ENCODE peak calls at places on chromosomes 11 and 22, in seven cellular contexts. One of them, this sample, is unnamed.

GRCh38 chr11:86941077-86941870 is 13.9 kb downstream of the FZD4 start:
- DNase-seq in tibial nerve: no peak
- DNase-seq in GM13977: no peak
- DNase-seq in cardiac muscle cell: no peak
- DNase-seq in mammary epithelial cell: no peak
- DNase-seq in activated B cell treated with CpG ODN at 0.5 μM for 24 hours: no peak
- DNase-seq in bronchial epithelial cell: no peak
- DNase-seq in this sample: no peak

GRCh38 chr22:38865201-38866023 is 6.6 kb downstream of the CBX6 start:
- DNase-seq in mammary epithelial cell: no peak
- DNase-seq in cardiac muscle cell: no peak
- DNase-seq in GM13977: no peak
- DNase-seq in bronchial epithelial cell: no peak
- DNase-seq in activated B cell treated with CpG ODN at 0.5 μM for 24 hours: peak
- DNase-seq in tibial nerve: no peak
- DNase-seq in this sample: peak

GRCh38 chr11:119829407-119829806 is 100.4 kb upstream of the NECTIN1 start:
- DNase-seq in tibial nerve: no peak
- DNase-seq in activated B cell treated with CpG ODN at 0.5 μM for 24 hours: no peak
- DNase-seq in cardiac muscle cell: peak
- DNase-seq in bronchial epithelial cell: no peak
- DNase-seq in GM13977: no peak
- DNase-seq in mammary epithelial cell: no peak
- DNase-seq in this sample: no peak

GRCh38 chr22:22916215-22916951 is 28.8 kb downstream of the IGLL5 start:
- DNase-seq in GM13977: no peak
- DNase-seq in bronchial epithelial cell: no peak
- DNase-seq in tibial nerve: no peak
- DNase-seq in mammary epithelial cell: no peak
- DNase-seq in activated B cell treated with CpG ODN at 0.5 μM for 24 hours: no peak
- DNase-seq in cardiac muscle cell: no peak
- DNase-seq in this sample: no peak

GRCh38 chr11:12478743-12479142 is 101.4 kb downstream of the PARVA start:
- DNase-seq in bronchial epithelial cell: peak
- DNase-seq in activated B cell treated with CpG ODN at 0.5 μM for 24 hours: no peak
- DNase-seq in mammary epithelial cell: peak
- DNase-seq in cardiac muscle cell: peak
- DNase-seq in GM13977: no peak
- DNase-seq in tibial nerve: no peak
- DNase-seq in this sample: no peak

GRCh38 chr11:36034572-36035331 is 90.9 kb downstream of the LDLRAD3 start:
- DNase-seq in cardiac muscle cell: peak
- DNase-seq in GM13977: no peak
- DNase-seq in activated B cell treated with CpG ODN at 0.5 μM for 24 hours: no peak
- DNase-seq in mammary epithelial cell: peak
- DNase-seq in tibial nerve: no peak
- DNase-seq in bronchial epithelial cell: peak
- DNase-seq in this sample: no peak

GRCh38 chr22:49253656-49254055 is 574.0 kb downstream of the BRD1 start:
- DNase-seq in GM13977: no peak
- DNase-seq in mammary epithelial cell: no peak
- DNase-seq in cardiac muscle cell: no peak
- DNase-seq in activated B cell treated with CpG ODN at 0.5 μM for 24 hours: no peak
- DNase-seq in tibial nerve: no peak
- DNase-seq in bronchial epithelial cell: no peak
- DNase-seq in this sample: no peak

GRCh38 chr22:27094633-27095308 is 437.4 kb downstream of the MIAT start:
- DNase-seq in tibial nerve: no peak
- DNase-seq in cardiac muscle cell: peak
- DNase-seq in GM13977: no peak
- DNase-seq in activated B cell treated with CpG ODN at 0.5 μM for 24 hours: no peak
- DNase-seq in bronchial epithelial cell: no peak
- DNase-seq in mammary epithelial cell: no peak
- DNase-seq in this sample: no peak

GRCh38 chr11:70730411-70730810 is 332.1 kb downstream of the CTTN start:
- DNase-seq in tibial nerve: no peak
- DNase-seq in cardiac muscle cell: no peak
- DNase-seq in mammary epithelial cell: no peak
- DNase-seq in GM13977: no peak
- DNase-seq in bronchial epithelial cell: no peak
- DNase-seq in activated B cell treated with CpG ODN at 0.5 μM for 24 hours: no peak
- DNase-seq in this sample: peak

GRCh38 chr22:44096736-44097135 is 72.6 kb downstream of the PARVB start:
- DNase-seq in mammary epithelial cell: no peak
- DNase-seq in cardiac muscle cell: no peak
- DNase-seq in GM13977: no peak
- DNase-seq in bronchial epithelial cell: no peak
- DNase-seq in activated B cell treated with CpG ODN at 0.5 μM for 24 hours: no peak
- DNase-seq in tibial nerve: no peak
- DNase-seq in this sample: no peak

GRCh38 chr11:17593466-17594245 is 46.6 kb downstream of the OTOG start:
- DNase-seq in activated B cell treated with CpG ODN at 0.5 μM for 24 hours: no peak
- DNase-seq in cardiac muscle cell: no peak
- DNase-seq in GM13977: no peak
- DNase-seq in mammary epithelial cell: no peak
- DNase-seq in tibial nerve: no peak
- DNase-seq in bronchial epithelial cell: no peak
- DNase-seq in this sample: peak

GRCh38 chr22:30891443-30891755 is 77.2 kb downstream of the MORC2 start:
- DNase-seq in cardiac muscle cell: no peak
- DNase-seq in bronchial epithelial cell: no peak
- DNase-seq in GM13977: no peak
- DNase-seq in mammary epithelial cell: no peak
- DNase-seq in tibial nerve: no peak
- DNase-seq in activated B cell treated with CpG ODN at 0.5 μM for 24 hours: no peak
- DNase-seq in this sample: no peak

GRCh38 chr11:70502677-70503076 is 104.3 kb downstream of the CTTN start:
- DNase-seq in cardiac muscle cell: no peak
- DNase-seq in bronchial epithelial cell: no peak
- DNase-seq in activated B cell treated with CpG ODN at 0.5 μM for 24 hours: no peak
- DNase-seq in tibial nerve: no peak
- DNase-seq in GM13977: no peak
- DNase-seq in mammary epithelial cell: no peak
- DNase-seq in this sample: no peak

GRCh38 chr11:84648413-84648812 is 978.7 kb downstream of the DLG2 start:
- DNase-seq in tibial nerve: no peak
- DNase-seq in GM13977: no peak
- DNase-seq in activated B cell treated with CpG ODN at 0.5 μM for 24 hours: no peak
- DNase-seq in mammary epithelial cell: no peak
- DNase-seq in cardiac muscle cell: no peak
- DNase-seq in bronchial epithelial cell: no peak
- DNase-seq in this sample: no peak

GRCh38 chr11:45045692-45046471 is 95.2 kb upstream of the TP53I11 start:
- DNase-seq in tibial nerve: peak
- DNase-seq in bronchial epithelial cell: peak
- DNase-seq in mammary epithelial cell: peak
- DNase-seq in cardiac muscle cell: peak
- DNase-seq in GM13977: no peak
- DNase-seq in activated B cell treated with CpG ODN at 0.5 μM for 24 hours: no peak
- DNase-seq in this sample: peak
- TF ChIP-seq CTCF in tibial nerve: no peak
- TF ChIP-seq CTCF in bronchial epithelial cell: no peak
- TF ChIP-seq CTCF in mammary epithelial cell: peak
- TF ChIP-seq CTCF in cardiac muscle cell: no peak
- TF ChIP-seq CTCF in GM13977: no peak
- TF ChIP-seq CTCF in activated B cell treated with CpG ODN at 0.5 μM for 24 hours: no peak
- TF ChIP-seq CTCF in this sample: no peak

DNA sequence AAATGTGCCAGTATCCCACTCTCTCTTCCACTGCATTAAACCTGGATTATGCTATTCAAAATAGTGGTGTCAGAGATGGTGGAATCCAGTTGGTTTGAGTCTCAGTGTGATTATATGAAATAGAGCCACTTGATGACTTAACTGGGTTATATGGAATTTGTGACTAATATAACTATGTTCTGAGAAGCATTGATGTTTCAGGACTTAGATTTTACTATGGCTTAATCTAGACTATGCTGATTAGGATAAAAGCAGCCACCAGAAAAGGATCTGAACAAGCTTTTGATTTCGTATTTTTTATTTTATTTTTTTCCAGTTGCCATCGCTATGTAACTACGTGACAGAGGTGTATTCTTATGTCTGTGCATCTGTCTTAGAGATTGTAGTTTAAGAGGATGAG is 39.1 kb downstream of the MS4A6A start:
- DNase-seq in GM13977: no peak
- DNase-seq in activated B cell treated with CpG ODN at 0.5 μM for 24 hours: no peak
- DNase-seq in tibial nerve: no peak
- DNase-seq in bronchial epithelial cell: no peak
- DNase-seq in mammary epithelial cell: no peak
- DNase-seq in cardiac muscle cell: no peak
- DNase-seq in this sample: no peak
- TF ChIP-seq CTCF in GM13977: no peak
- TF ChIP-seq CTCF in activated B cell treated with CpG ODN at 0.5 μM for 24 hours: no peak
- TF ChIP-seq CTCF in tibial nerve: no peak
- TF ChIP-seq CTCF in bronchial epithelial cell: no peak
- TF ChIP-seq CTCF in mammary epithelial cell: no peak
- TF ChIP-seq CTCF in cardiac muscle cell: no peak
- TF ChIP-seq CTCF in this sample: no peak

GRCh38 chr11:911031-911889 is 650 bp upstream of the CHID1 start:
- DNase-seq in GM13977: peak
- DNase-seq in bronchial epithelial cell: peak
- DNase-seq in mammary epithelial cell: peak
- DNase-seq in tibial nerve: no peak
- DNase-seq in cardiac muscle cell: peak
- DNase-seq in activated B cell treated with CpG ODN at 0.5 μM for 24 hours: no peak
- DNase-seq in this sample: peak

GRCh38 chr11:909406-909805 is 1.2 kb downstream of the CHID1 start:
- DNase-seq in bronchial epithelial cell: no peak
- DNase-seq in activated B cell treated with CpG ODN at 0.5 μM for 24 hours: no peak
- DNase-seq in cardiac muscle cell: no peak
- DNase-seq in tibial nerve: no peak
- DNase-seq in mammary epithelial cell: no peak
- DNase-seq in GM13977: no peak
- DNase-seq in this sample: no peak

GRCh38 chr11:910044-910588 is 494 bp downstream of the CHID1 start:
- DNase-seq in GM13977: no peak
- DNase-seq in bronchial epithelial cell: no peak
- DNase-seq in tibial nerve: no peak
- DNase-seq in activated B cell treated with CpG ODN at 0.5 μM for 24 hours: no peak
- DNase-seq in mammary epithelial cell: no peak
- DNase-seq in cardiac muscle cell: peak
- DNase-seq in this sample: no peak

GRCh38 chr11:911890-912219 is 1.2 kb upstream of the CHID1 start:
- DNase-seq in cardiac muscle cell: no peak
- DNase-seq in mammary epithelial cell: no peak
- DNase-seq in activated B cell treated with CpG ODN at 0.5 μM for 24 hours: no peak
- DNase-seq in GM13977: no peak
- DNase-seq in tibial nerve: no peak
- DNase-seq in bronchial epithelial cell: no peak
- DNase-seq in this sample: no peak

DNA sequence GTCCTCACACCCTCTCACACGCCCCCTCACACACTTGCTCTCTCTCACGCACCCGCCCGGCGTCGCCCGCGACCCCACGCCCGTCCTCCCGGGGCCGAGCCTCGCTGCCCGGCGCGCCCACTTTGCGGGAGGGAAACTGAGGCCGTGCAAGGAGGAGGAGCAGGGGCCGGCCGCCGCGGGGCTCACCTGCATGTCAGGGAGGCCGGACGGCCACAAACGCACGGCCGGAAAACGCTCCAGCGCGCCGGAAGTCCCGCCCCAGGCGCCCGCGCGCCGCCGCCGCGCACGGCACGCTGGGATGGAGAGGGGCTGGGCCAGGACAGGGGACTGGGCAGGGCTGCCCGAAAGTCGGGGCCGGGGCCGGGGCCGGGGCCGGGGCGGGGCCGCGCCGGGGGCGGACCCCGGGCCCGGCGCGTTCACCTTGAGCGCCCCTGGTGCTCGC is at the start of gene CHID1:
- DNase-seq in mammary epithelial cell: peak
- DNase-seq in cardiac muscle cell: peak
- DNase-seq in tibial nerve: peak
- DNase-seq in activated B cell treated with CpG ODN at 0.5 μM for 24 hours: peak
- DNase-seq in bronchial epithelial cell: peak
- DNase-seq in GM13977: peak
- DNase-seq in this sample: peak
- TF ChIP-seq CTCF in mammary epithelial cell: no peak
- TF ChIP-seq CTCF in cardiac muscle cell: no peak
- TF ChIP-seq CTCF in tibial nerve: peak
- TF ChIP-seq CTCF in activated B cell treated with CpG ODN at 0.5 μM for 24 hours: no peak
- TF ChIP-seq CTCF in bronchial epithelial cell: no peak
- TF ChIP-seq CTCF in GM13977: no peak
- TF ChIP-seq CTCF in this sample: no peak

DNA sequence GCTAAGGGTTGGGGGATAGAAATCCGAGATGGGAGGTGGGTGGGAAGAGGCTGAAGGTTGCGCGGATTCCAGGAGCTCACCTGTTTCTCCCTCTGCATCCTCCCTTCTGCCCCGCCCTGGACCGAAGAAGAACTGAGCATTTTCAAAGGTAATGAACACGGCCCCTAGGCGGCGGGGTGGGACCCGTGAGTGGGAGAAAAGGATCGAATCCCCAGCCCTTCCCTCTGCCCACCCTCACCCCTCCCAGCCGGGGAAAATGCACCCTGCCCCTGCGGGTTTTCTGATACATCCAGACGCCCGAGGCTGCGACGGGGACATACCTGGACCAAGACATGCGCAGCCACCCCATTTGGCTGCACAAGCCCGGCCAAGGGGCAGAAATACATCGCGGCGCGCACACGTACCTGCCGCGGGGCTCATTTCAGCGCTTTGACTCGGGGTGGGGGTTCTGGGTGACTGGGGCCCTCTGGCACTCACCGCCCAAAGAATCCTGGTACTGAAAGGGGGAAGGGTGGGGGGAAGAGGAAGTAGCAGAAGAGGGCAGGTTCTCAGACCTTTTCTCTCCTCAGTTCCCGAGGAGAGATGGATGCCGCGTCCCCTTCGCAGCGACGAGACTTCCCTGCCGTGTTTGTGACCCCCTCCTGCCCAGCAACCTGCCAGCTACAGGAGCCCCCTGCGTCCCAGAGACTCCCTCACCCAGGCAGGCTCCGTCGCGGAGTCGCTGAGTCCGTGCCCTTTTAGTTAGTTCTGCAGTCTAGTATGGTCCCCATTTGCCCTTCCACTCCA is 6.0 kb downstream of the VSIG2 start:
- DNase-seq in bronchial epithelial cell: no peak
- DNase-seq in tibial nerve: no peak
- DNase-seq in activated B cell treated with CpG ODN at 0.5 μM for 24 hours: no peak
- DNase-seq in cardiac muscle cell: no peak
- DNase-seq in mammary epithelial cell: no peak
- DNase-seq in GM13977: peak
- DNase-seq in this sample: no peak
- TF ChIP-seq CTCF in bronchial epithelial cell: peak
- TF ChIP-seq CTCF in tibial nerve: no peak
- TF ChIP-seq CTCF in activated B cell treated with CpG ODN at 0.5 μM for 24 hours: no peak
- TF ChIP-seq CTCF in cardiac muscle cell: peak
- TF ChIP-seq CTCF in mammary epithelial cell: peak
- TF ChIP-seq CTCF in GM13977: peak
- TF ChIP-seq CTCF in this sample: no peak

This sample was measured in CD14-positive monocyte.